ENCODE peak calls at places on chromosomes 11 and 22, in seven cellular contexts. One of them, this sample, is unnamed.
A peak's percentile ranks its signal among the peaks of the same experiment; 100 is the strongest.

GRCh38 chr11:29879560-29879959 is 137.3 kb downstream of the KCNA4 start:
- DNase-seq in tibial nerve: no peak
- DNase-seq in HCT116: no peak
- DNase-seq in lower leg skin: no peak
- DNase-seq in A549: no peak
- DNase-seq in heart left ventricle: peak; percentile 21
- DNase-seq in GM12892: no peak
- DNase-seq in this sample: no peak

GRCh38 chr22:45007247-45007945 is 2.4 kb downstream of the PHF21B start:
- DNase-seq in A549: peak; percentile 18
- DNase-seq in heart left ventricle: peak; percentile 37
- DNase-seq in HCT116: no peak
- DNase-seq in GM12892: no peak
- DNase-seq in lower leg skin: no peak
- DNase-seq in tibial nerve: no peak
- DNase-seq in this sample: no peak

GRCh38 chr11:116505466-116506247 is 267.1 kb downstream of the BUD13 start:
- DNase-seq in A549: no peak
- DNase-seq in lower leg skin: no peak
- DNase-seq in heart left ventricle: no peak
- DNase-seq in tibial nerve: no peak
- DNase-seq in HCT116: no peak
- DNase-seq in GM12892: no peak
- DNase-seq in this sample: no peak

GRCh38 chr11:18280438-18281046 is 14.5 kb downstream of the SAA1 start:
- DNase-seq in lower leg skin: no peak
- DNase-seq in heart left ventricle: no peak
- DNase-seq in tibial nerve: no peak
- DNase-seq in GM12892: no peak
- DNase-seq in A549: no peak
- DNase-seq in HCT116: no peak
- DNase-seq in this sample: no peak

GRCh38 chr11:9169595-9170295 is 78.3 kb upstream of the SCUBE2 start:
- DNase-seq in A549: no peak
- DNase-seq in HCT116: no peak
- DNase-seq in heart left ventricle: no peak
- DNase-seq in lower leg skin: no peak
- DNase-seq in tibial nerve: no peak
- DNase-seq in GM12892: no peak
- DNase-seq in this sample: no peak

GRCh38 chr22:37258810-37259472 is 14.9 kb upstream of the RAC2 start:
- DNase-seq in A549: no peak
- DNase-seq in tibial nerve: no peak
- DNase-seq in lower leg skin: no peak
- DNase-seq in GM12892: no peak
- DNase-seq in heart left ventricle: no peak
- DNase-seq in HCT116: no peak
- DNase-seq in this sample: no peak

GRCh38 chr11:75330279-75330678 is 21.2 kb downstream of the ARRB1 start:
- DNase-seq in tibial nerve: no peak
- DNase-seq in heart left ventricle: no peak
- DNase-seq in GM12892: no peak
- DNase-seq in HCT116: no peak
- DNase-seq in lower leg skin: no peak
- DNase-seq in A549: no peak
- DNase-seq in this sample: no peak

GRCh38 chr22:28019360-28019759 is 100.3 kb upstream of the PITPNB start:
- DNase-seq in lower leg skin: no peak
- DNase-seq in GM12892: no peak
- DNase-seq in HCT116: no peak
- DNase-seq in heart left ventricle: peak; percentile 17
- DNase-seq in tibial nerve: no peak
- DNase-seq in A549: no peak
- DNase-seq in this sample: peak; percentile 61

GRCh38 chr11:110599207-110599606 is 113.0 kb downstream of the ARHGAP20 start:
- DNase-seq in GM12892: no peak
- DNase-seq in HCT116: no peak
- DNase-seq in tibial nerve: no peak
- DNase-seq in A549: no peak
- DNase-seq in lower leg skin: no peak
- DNase-seq in heart left ventricle: no peak
- DNase-seq in this sample: no peak

GRCh38 chr11:133947298-133947905 is 9.4 kb downstream of the IGSF9B start:
- DNase-seq in GM12892: peak; percentile 75
- DNase-seq in A549: peak; percentile 58
- DNase-seq in heart left ventricle: peak; percentile 70
- DNase-seq in lower leg skin: no peak
- DNase-seq in HCT116: no peak
- DNase-seq in tibial nerve: no peak
- DNase-seq in this sample: peak; percentile 62

GRCh38 chr11:82854242-82854641 is 46.0 kb downstream of the PRCP start:
- DNase-seq in HCT116: no peak
- DNase-seq in tibial nerve: no peak
- DNase-seq in heart left ventricle: no peak
- DNase-seq in GM12892: no peak
- DNase-seq in A549: no peak
- DNase-seq in lower leg skin: no peak
- DNase-seq in this sample: no peak

GRCh38 chr11:9619004-9619403 is 44.9 kb upstream of the SWAP70 start:
- DNase-seq in lower leg skin: no peak
- DNase-seq in tibial nerve: no peak
- DNase-seq in heart left ventricle: no peak
- DNase-seq in A549: no peak
- DNase-seq in HCT116: no peak
- DNase-seq in GM12892: no peak
- DNase-seq in this sample: no peak

GRCh38 chr11:62923634-62924411 is 2.7 kb upstream of the CHRM1 start:
- DNase-seq in tibial nerve: no peak
- DNase-seq in GM12892: no peak
- DNase-seq in A549: no peak
- DNase-seq in lower leg skin: no peak
- DNase-seq in heart left ventricle: peak; percentile 38
- DNase-seq in HCT116: no peak
- DNase-seq in this sample: no peak

GRCh38 chr22:46509416-46510089 is 27.9 kb downstream of the CELSR1 start:
- DNase-seq in lower leg skin: no peak
- DNase-seq in A549: no peak
- DNase-seq in GM12892: no peak
- DNase-seq in tibial nerve: no peak
- DNase-seq in heart left ventricle: no peak
- DNase-seq in HCT116: no peak
- DNase-seq in this sample: no peak

GRCh38 chr11:86116996-86117705 is 48.3 kb upstream of the PICALM start:
- DNase-seq in A549: no peak
- DNase-seq in HCT116: no peak
- DNase-seq in heart left ventricle: no peak
- DNase-seq in tibial nerve: no peak
- DNase-seq in GM12892: no peak
- DNase-seq in lower leg skin: no peak
- DNase-seq in this sample: no peak

GRCh38 chr11:92125316-92125715 is 99.3 kb upstream of the FAT3 start:
- DNase-seq in heart left ventricle: no peak
- DNase-seq in GM12892: no peak
- DNase-seq in lower leg skin: no peak
- DNase-seq in HCT116: no peak
- DNase-seq in tibial nerve: no peak
- DNase-seq in A549: no peak
- DNase-seq in this sample: no peak

GRCh38 chr11:34053161-34053686 is 1.7 kb downstream of the CAPRIN1 start:
- DNase-seq in GM12892: peak; percentile 53
- DNase-seq in lower leg skin: peak; percentile 61
- DNase-seq in heart left ventricle: peak; percentile 75
- DNase-seq in tibial nerve: peak; percentile 53
- DNase-seq in HCT116: no peak
- DNase-seq in A549: peak; percentile 73
- DNase-seq in this sample: peak; percentile 64

GRCh38 chr22:47203554-47203991 is 441.1 kb downstream of the TBC1D22A start:
- DNase-seq in heart left ventricle: no peak
- DNase-seq in tibial nerve: no peak
- DNase-seq in A549: no peak
- DNase-seq in lower leg skin: no peak
- DNase-seq in HCT116: no peak
- DNase-seq in GM12892: no peak
- DNase-seq in this sample: no peak

GRCh38 chr22:44743247-44743646 is 9.1 kb upstream of the ARHGAP8 start:
- DNase-seq in HCT116: no peak
- DNase-seq in heart left ventricle: no peak
- DNase-seq in lower leg skin: no peak
- DNase-seq in GM12892: no peak
- DNase-seq in tibial nerve: no peak
- DNase-seq in A549: no peak
- DNase-seq in this sample: no peak

GRCh38 chr22:42967933-42968332 is 47.0 kb downstream of the PACSIN2 start:
- DNase-seq in tibial nerve: no peak
- DNase-seq in A549: no peak
- DNase-seq in heart left ventricle: peak; percentile 79
- DNase-seq in HCT116: no peak
- DNase-seq in lower leg skin: peak; percentile 69
- DNase-seq in GM12892: no peak
- DNase-seq in this sample: no peak

GRCh38 chr11:95576149-95576851 is 213.3 kb downstream of the FAM76B start:
- DNase-seq in A549: no peak
- DNase-seq in lower leg skin: no peak
- DNase-seq in tibial nerve: no peak
- DNase-seq in GM12892: no peak
- DNase-seq in heart left ventricle: no peak
- DNase-seq in HCT116: no peak
- DNase-seq in this sample: no peak

GRCh38 chr11:13284776-13285588 is 7.4 kb downstream of the BMAL1 start:
- DNase-seq in tibial nerve: no peak
- DNase-seq in GM12892: no peak
- DNase-seq in lower leg skin: no peak
- DNase-seq in A549: no peak
- DNase-seq in heart left ventricle: no peak
- DNase-seq in HCT116: no peak
- DNase-seq in this sample: no peak

GRCh38 chr11:119121008-119121810 is at the start of gene HINFP:
- DNase-seq in tibial nerve: peak; percentile 99
- DNase-seq in A549: peak; percentile 91
- DNase-seq in heart left ventricle: peak; percentile 100
- DNase-seq in HCT116: peak; percentile 97
- DNase-seq in GM12892: peak; percentile 99
- DNase-seq in lower leg skin: peak; percentile 99
- DNase-seq in this sample: peak; percentile 89
- TF ChIP-seq POLR2A in tibial nerve: peak; percentile 83
- TF ChIP-seq POLR2A in A549: peak; percentile 83
- TF ChIP-seq POLR2A in heart left ventricle: no peak
- TF ChIP-seq POLR2A in HCT116: peak; percentile 84
- TF ChIP-seq POLR2A in GM12892: peak; percentile 87
- TF ChIP-seq POLR2A in lower leg skin: no peak
- TF ChIP-seq POLR2A in this sample: peak; percentile 64

GRCh38 chr11:126267650-126268049 is 1.0 kb downstream of the SRPRA start:
- DNase-seq in HCT116: no peak
- DNase-seq in A549: no peak
- DNase-seq in heart left ventricle: no peak
- DNase-seq in GM12892: no peak
- DNase-seq in lower leg skin: no peak
- DNase-seq in tibial nerve: no peak
- DNase-seq in this sample: no peak
- TF ChIP-seq POLR2A in HCT116: no peak
- TF ChIP-seq POLR2A in A549: no peak
- TF ChIP-seq POLR2A in heart left ventricle: no peak
- TF ChIP-seq POLR2A in GM12892: no peak
- TF ChIP-seq POLR2A in lower leg skin: no peak
- TF ChIP-seq POLR2A in tibial nerve: no peak
- TF ChIP-seq POLR2A in this sample: no peak

GRCh38 chr11:132496341-132496740 is 1036.0 kb downstream of the OPCML start:
- DNase-seq in lower leg skin: no peak
- DNase-seq in GM12892: no peak
- DNase-seq in HCT116: no peak
- DNase-seq in A549: no peak
- DNase-seq in tibial nerve: no peak
- DNase-seq in heart left ventricle: no peak
- DNase-seq in this sample: no peak

GRCh38 chr11:132504501-132505041 is 1027.7 kb downstream of the OPCML start:
- DNase-seq in GM12892: no peak
- DNase-seq in HCT116: no peak
- DNase-seq in A549: no peak
- DNase-seq in tibial nerve: no peak
- DNase-seq in lower leg skin: no peak
- DNase-seq in heart left ventricle: no peak
- DNase-seq in this sample: no peak

GRCh38 chr11:132499661-132500060 is 1032.6 kb downstream of the OPCML start:
- DNase-seq in lower leg skin: no peak
- DNase-seq in GM12892: no peak
- DNase-seq in HCT116: no peak
- DNase-seq in tibial nerve: no peak
- DNase-seq in heart left ventricle: no peak
- DNase-seq in A549: no peak
- DNase-seq in this sample: no peak

DNA sequence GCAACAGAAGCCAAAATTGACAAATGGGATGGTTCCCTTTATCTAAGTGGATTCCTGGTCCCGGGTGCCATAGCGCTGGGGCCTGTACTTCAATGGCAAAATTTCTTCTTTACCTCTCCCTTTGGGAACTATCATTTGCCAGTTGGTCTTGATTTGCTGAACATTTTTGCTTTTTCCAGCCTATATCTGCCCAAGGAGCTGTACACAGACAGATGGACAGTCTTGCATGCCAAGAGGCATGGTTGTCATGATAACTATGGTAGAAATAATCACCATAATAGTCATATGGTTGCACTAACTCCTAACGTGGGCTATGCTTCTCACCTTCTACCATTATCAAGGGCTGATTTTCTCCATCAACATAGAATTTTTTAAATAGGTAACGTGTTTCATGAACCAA is 1030.9 kb downstream of the OPCML start:
- DNase-seq in A549: no peak
- DNase-seq in GM12892: no peak
- DNase-seq in HCT116: no peak
- DNase-seq in heart left ventricle: no peak
- DNase-seq in lower leg skin: no peak
- DNase-seq in tibial nerve: no peak
- DNase-seq in this sample: no peak
- TF ChIP-seq POLR2A in A549: no peak
- TF ChIP-seq POLR2A in GM12892: no peak
- TF ChIP-seq POLR2A in HCT116: no peak
- TF ChIP-seq POLR2A in heart left ventricle: no peak
- TF ChIP-seq POLR2A in lower leg skin: no peak
- TF ChIP-seq POLR2A in tibial nerve: no peak
- TF ChIP-seq POLR2A in this sample: no peak

GRCh38 chr22:20068640-20069039 is 11.4 kb upstream of the DGCR8 start:
- DNase-seq in heart left ventricle: no peak
- DNase-seq in lower leg skin: no peak
- DNase-seq in tibial nerve: no peak
- DNase-seq in GM12892: no peak
- DNase-seq in HCT116: no peak
- DNase-seq in A549: no peak
- DNase-seq in this sample: no peak
- TF ChIP-seq POLR2A in heart left ventricle: no peak
- TF ChIP-seq POLR2A in lower leg skin: no peak
- TF ChIP-seq POLR2A in tibial nerve: no peak
- TF ChIP-seq POLR2A in GM12892: no peak
- TF ChIP-seq POLR2A in HCT116: no peak
- TF ChIP-seq POLR2A in A549: no peak
- TF ChIP-seq POLR2A in this sample: no peak